ENCODE peak calls at places on chromosomes 13 and 19, in ten cellular contexts. One of them, this sample, is unnamed.

GRCh38 chr19:29211562-29212416 is 1.2 kb downstream of the UQCRFS1 start:
- DNase-seq in heart left ventricle: no peak
- DNase-seq in CD4-positive, alpha-beta T cell: no peak
- DNase-seq in Calu3: no peak
- DNase-seq in WERI-Rb-1: peak; percentile 8
- DNase-seq in progenitor cell of endocrine pancreas: no peak
- DNase-seq in PC-3: peak; percentile 4
- DNase-seq in endothelial cell: no peak
- DNase-seq in fibroblast of villous mesenchyme: peak; percentile 38
- DNase-seq in astrocyte of the cerebellum: no peak
- DNase-seq in this sample: peak; percentile 14

GRCh38 chr19:18044825-18045304 is 36.9 kb downstream of the ARRDC2 start:
- DNase-seq in PC-3: peak; percentile 69
- DNase-seq in fibroblast of villous mesenchyme: peak; percentile 90
- DNase-seq in heart left ventricle: peak; percentile 71
- DNase-seq in astrocyte of the cerebellum: peak; percentile 26
- DNase-seq in Calu3: peak; percentile 67
- DNase-seq in CD4-positive, alpha-beta T cell: peak; percentile 77
- DNase-seq in endothelial cell: no peak
- DNase-seq in progenitor cell of endocrine pancreas: peak; percentile 28
- DNase-seq in WERI-Rb-1: peak; percentile 96
- DNase-seq in this sample: peak; percentile 83

GRCh38 chr19:49224856-49225255 is 67.3 kb downstream of the TRPM4 start:
- DNase-seq in CD4-positive, alpha-beta T cell: no peak
- DNase-seq in Calu3: peak; percentile 86
- DNase-seq in WERI-Rb-1: peak; percentile 72
- DNase-seq in astrocyte of the cerebellum: no peak
- DNase-seq in fibroblast of villous mesenchyme: peak; percentile 38
- DNase-seq in endothelial cell: peak; percentile 74
- DNase-seq in PC-3: peak; percentile 88
- DNase-seq in progenitor cell of endocrine pancreas: no peak
- DNase-seq in heart left ventricle: peak; percentile 50
- DNase-seq in this sample: peak; percentile 77

GRCh38 chr19:19741184-19741583 is 8.3 kb upstream of the ZNF14 start:
- DNase-seq in heart left ventricle: no peak
- DNase-seq in PC-3: no peak
- DNase-seq in fibroblast of villous mesenchyme: no peak
- DNase-seq in progenitor cell of endocrine pancreas: no peak
- DNase-seq in Calu3: no peak
- DNase-seq in CD4-positive, alpha-beta T cell: no peak
- DNase-seq in WERI-Rb-1: no peak
- DNase-seq in endothelial cell: no peak
- DNase-seq in astrocyte of the cerebellum: no peak
- DNase-seq in this sample: no peak

GRCh38 chr13:21675095-21676007 is 4.5 kb downstream of the FGF9 start:
- DNase-seq in heart left ventricle: peak; percentile 56
- DNase-seq in endothelial cell: no peak
- DNase-seq in WERI-Rb-1: no peak
- DNase-seq in Calu3: peak; percentile 28
- DNase-seq in fibroblast of villous mesenchyme: no peak
- DNase-seq in progenitor cell of endocrine pancreas: peak; percentile 28
- DNase-seq in PC-3: no peak
- DNase-seq in CD4-positive, alpha-beta T cell: no peak
- DNase-seq in astrocyte of the cerebellum: no peak
- DNase-seq in this sample: no peak

GRCh38 chr13:49890376-49890775 is 45.8 kb downstream of the SPRYD7 start:
- DNase-seq in CD4-positive, alpha-beta T cell: no peak
- DNase-seq in PC-3: no peak
- DNase-seq in Calu3: no peak
- DNase-seq in endothelial cell: no peak
- DNase-seq in WERI-Rb-1: no peak
- DNase-seq in fibroblast of villous mesenchyme: no peak
- DNase-seq in progenitor cell of endocrine pancreas: no peak
- DNase-seq in heart left ventricle: no peak
- DNase-seq in astrocyte of the cerebellum: no peak
- DNase-seq in this sample: no peak

GRCh38 chr13:24214528-24214927 is 54.0 kb downstream of the SPATA13 start:
- DNase-seq in heart left ventricle: no peak
- DNase-seq in progenitor cell of endocrine pancreas: no peak
- DNase-seq in CD4-positive, alpha-beta T cell: no peak
- DNase-seq in Calu3: no peak
- DNase-seq in endothelial cell: no peak
- DNase-seq in PC-3: no peak
- DNase-seq in fibroblast of villous mesenchyme: no peak
- DNase-seq in astrocyte of the cerebellum: no peak
- DNase-seq in WERI-Rb-1: no peak
- DNase-seq in this sample: no peak

GRCh38 chr13:91592050-91593014 is 193.9 kb downstream of the GPC5 start:
- DNase-seq in Calu3: no peak
- DNase-seq in astrocyte of the cerebellum: no peak
- DNase-seq in endothelial cell: no peak
- DNase-seq in WERI-Rb-1: no peak
- DNase-seq in heart left ventricle: no peak
- DNase-seq in fibroblast of villous mesenchyme: no peak
- DNase-seq in progenitor cell of endocrine pancreas: no peak
- DNase-seq in CD4-positive, alpha-beta T cell: no peak
- DNase-seq in PC-3: peak; percentile 1
- DNase-seq in this sample: no peak

GRCh38 chr19:17248011-17248776 is 2.5 kb upstream of the NR2F6 start:
- DNase-seq in endothelial cell: no peak
- DNase-seq in fibroblast of villous mesenchyme: no peak
- DNase-seq in WERI-Rb-1: peak; percentile 95
- DNase-seq in heart left ventricle: no peak
- DNase-seq in PC-3: no peak
- DNase-seq in Calu3: peak; percentile 24
- DNase-seq in progenitor cell of endocrine pancreas: peak; percentile 55
- DNase-seq in CD4-positive, alpha-beta T cell: no peak
- DNase-seq in astrocyte of the cerebellum: no peak
- DNase-seq in this sample: no peak

GRCh38 chr19:12052571-12053169 is at the start of gene ZNF878:
- DNase-seq in fibroblast of villous mesenchyme: peak; percentile 82
- DNase-seq in astrocyte of the cerebellum: peak; percentile 44
- DNase-seq in CD4-positive, alpha-beta T cell: no peak
- DNase-seq in heart left ventricle: peak; percentile 94
- DNase-seq in PC-3: peak; percentile 95
- DNase-seq in progenitor cell of endocrine pancreas: peak; percentile 90
- DNase-seq in WERI-Rb-1: peak; percentile 99
- DNase-seq in Calu3: peak; percentile 83
- DNase-seq in endothelial cell: no peak
- DNase-seq in this sample: no peak
- TF ChIP-seq CTCF in fibroblast of villous mesenchyme: peak; percentile 12
- TF ChIP-seq CTCF in astrocyte of the cerebellum: no peak
- TF ChIP-seq CTCF in CD4-positive, alpha-beta T cell: no peak
- TF ChIP-seq CTCF in heart left ventricle: no peak
- TF ChIP-seq CTCF in PC-3: peak; percentile 31
- TF ChIP-seq CTCF in progenitor cell of endocrine pancreas: peak; percentile 46
- TF ChIP-seq CTCF in WERI-Rb-1: peak; percentile 36
- TF ChIP-seq CTCF in Calu3: no peak
- TF ChIP-seq CTCF in endothelial cell: no peak
- TF ChIP-seq CTCF in this sample: no peak

DNA sequence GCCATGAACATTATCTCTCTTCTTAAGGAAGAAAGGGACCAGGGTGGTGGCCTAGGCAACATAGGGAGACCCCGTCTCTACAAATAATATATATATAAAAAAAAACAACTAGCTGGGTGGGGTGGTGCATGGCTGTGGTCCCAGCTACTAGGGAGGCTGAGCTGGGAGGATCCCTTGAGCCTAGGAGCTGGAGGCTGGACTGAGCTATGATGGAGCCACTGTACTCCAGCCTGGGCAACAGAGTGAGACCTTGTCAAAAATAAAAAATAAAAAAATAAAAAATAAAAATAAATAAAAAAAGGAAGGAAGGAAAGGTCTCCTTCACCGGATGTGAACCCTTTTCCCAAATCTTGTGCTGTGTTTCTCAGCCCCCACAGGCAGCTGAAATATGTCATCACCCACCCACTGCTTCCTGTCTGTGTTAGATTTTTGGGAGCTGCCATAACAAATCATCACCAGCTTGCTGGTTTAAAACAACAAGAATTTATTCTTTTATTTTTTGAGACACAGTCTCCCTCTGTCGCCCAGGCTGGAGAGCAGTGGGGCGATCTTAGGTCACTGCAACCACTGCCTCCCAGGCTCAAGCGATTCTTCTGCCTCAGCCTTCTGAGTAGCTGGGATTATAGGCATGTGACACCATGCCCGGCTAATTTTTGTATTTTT is 9.5 kb upstream of the TSPAN16 start:
- DNase-seq in progenitor cell of endocrine pancreas: no peak
- DNase-seq in endothelial cell: no peak
- DNase-seq in CD4-positive, alpha-beta T cell: no peak
- DNase-seq in astrocyte of the cerebellum: no peak
- DNase-seq in heart left ventricle: peak; percentile 72
- DNase-seq in fibroblast of villous mesenchyme: peak; percentile 31
- DNase-seq in PC-3: no peak
- DNase-seq in Calu3: no peak
- DNase-seq in WERI-Rb-1: no peak
- DNase-seq in this sample: peak; percentile 55
- TF ChIP-seq CTCF in progenitor cell of endocrine pancreas: no peak
- TF ChIP-seq CTCF in endothelial cell: no peak
- TF ChIP-seq CTCF in CD4-positive, alpha-beta T cell: no peak
- TF ChIP-seq CTCF in astrocyte of the cerebellum: no peak
- TF ChIP-seq CTCF in heart left ventricle: peak; percentile 39
- TF ChIP-seq CTCF in fibroblast of villous mesenchyme: peak; percentile 12
- TF ChIP-seq CTCF in PC-3: no peak
- TF ChIP-seq CTCF in Calu3: no peak
- TF ChIP-seq CTCF in WERI-Rb-1: no peak
- TF ChIP-seq CTCF in this sample: no peak

DNA sequence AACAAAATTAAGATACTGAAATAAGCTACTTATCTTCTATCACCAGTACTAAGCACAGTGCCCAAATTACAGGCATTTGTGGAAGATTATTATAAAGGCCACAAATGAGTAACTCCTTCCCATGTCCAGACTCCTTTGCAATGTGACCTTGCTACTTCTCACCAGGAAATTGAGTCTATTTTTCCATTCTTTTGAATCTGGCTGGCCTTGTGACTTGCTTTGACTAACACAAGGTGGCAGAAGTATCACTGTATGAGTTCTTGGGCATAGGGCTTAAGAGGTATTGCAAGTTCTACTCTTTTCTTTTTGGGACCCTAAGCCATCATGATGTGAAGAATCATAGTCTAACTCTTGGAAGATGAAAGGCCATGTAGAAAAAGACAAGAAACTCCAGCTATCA is 49.9 kb downstream of the UGGT2 start:
- DNase-seq in PC-3: peak; percentile 28
- DNase-seq in astrocyte of the cerebellum: no peak
- DNase-seq in heart left ventricle: no peak
- DNase-seq in Calu3: no peak
- DNase-seq in WERI-Rb-1: no peak
- DNase-seq in endothelial cell: no peak
- DNase-seq in fibroblast of villous mesenchyme: no peak
- DNase-seq in progenitor cell of endocrine pancreas: no peak
- DNase-seq in CD4-positive, alpha-beta T cell: no peak
- DNase-seq in this sample: peak; percentile 27
- TF ChIP-seq CTCF in PC-3: peak; percentile 46
- TF ChIP-seq CTCF in astrocyte of the cerebellum: no peak
- TF ChIP-seq CTCF in heart left ventricle: no peak
- TF ChIP-seq CTCF in Calu3: no peak
- TF ChIP-seq CTCF in WERI-Rb-1: peak; percentile 14
- TF ChIP-seq CTCF in endothelial cell: no peak
- TF ChIP-seq CTCF in fibroblast of villous mesenchyme: no peak
- TF ChIP-seq CTCF in progenitor cell of endocrine pancreas: peak; percentile 11
- TF ChIP-seq CTCF in CD4-positive, alpha-beta T cell: no peak
- TF ChIP-seq CTCF in this sample: no peak

DNA sequence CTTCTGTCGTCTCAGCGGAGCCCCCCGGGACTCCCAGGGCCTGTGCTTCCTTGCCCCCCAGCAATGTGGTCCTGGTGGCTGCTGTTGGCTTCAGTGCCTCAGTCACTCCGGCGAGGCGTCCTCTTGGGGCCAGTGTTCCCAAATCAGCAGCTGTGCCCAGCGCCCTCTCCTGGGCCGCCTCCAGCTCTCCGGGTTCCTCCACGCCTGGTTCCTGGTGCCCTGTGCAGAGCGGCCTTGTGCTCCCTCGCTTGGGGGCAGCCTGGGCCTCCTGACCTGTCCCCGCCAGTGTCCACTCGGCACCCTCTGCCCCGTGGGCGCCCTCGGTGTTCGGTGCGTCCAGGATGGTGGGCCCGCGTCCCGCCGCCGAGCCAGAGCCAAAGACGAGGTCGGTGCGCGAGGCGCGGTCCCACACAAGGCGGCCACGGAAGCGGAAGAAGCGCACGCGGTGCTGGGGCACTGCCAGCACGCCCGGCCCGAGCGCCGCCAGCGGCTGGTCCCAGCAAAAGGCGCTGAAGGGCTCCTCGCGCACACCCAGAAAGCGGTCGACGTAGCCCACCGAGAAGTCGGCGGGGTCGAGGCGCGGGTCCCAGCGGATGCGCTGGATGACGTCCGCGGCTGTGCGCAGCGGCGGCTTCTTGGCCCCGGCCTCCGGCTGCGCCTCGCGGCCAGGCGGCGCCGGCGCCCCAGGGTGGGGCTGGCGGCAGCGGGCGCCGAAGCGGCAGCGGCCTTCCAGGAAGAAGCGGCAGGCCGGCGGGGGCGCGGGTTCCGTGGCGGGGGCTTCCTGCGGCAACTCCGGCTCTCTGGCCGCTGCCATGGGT is 656 bp downstream of the LENG9 start:
- DNase-seq in astrocyte of the cerebellum: no peak
- DNase-seq in fibroblast of villous mesenchyme: peak; percentile 75
- DNase-seq in Calu3: peak; percentile 78
- DNase-seq in PC-3: peak; percentile 63
- DNase-seq in heart left ventricle: peak; percentile 81
- DNase-seq in endothelial cell: peak; percentile 61
- DNase-seq in CD4-positive, alpha-beta T cell: peak; percentile 45
- DNase-seq in WERI-Rb-1: peak; percentile 63
- DNase-seq in progenitor cell of endocrine pancreas: no peak
- DNase-seq in this sample: peak; percentile 75
- TF ChIP-seq CTCF in astrocyte of the cerebellum: no peak
- TF ChIP-seq CTCF in fibroblast of villous mesenchyme: peak; percentile 33
- TF ChIP-seq CTCF in Calu3: peak; percentile 46
- TF ChIP-seq CTCF in PC-3: peak; percentile 59
- TF ChIP-seq CTCF in heart left ventricle: no peak
- TF ChIP-seq CTCF in endothelial cell: no peak
- TF ChIP-seq CTCF in CD4-positive, alpha-beta T cell: no peak
- TF ChIP-seq CTCF in WERI-Rb-1: peak; percentile 44
- TF ChIP-seq CTCF in progenitor cell of endocrine pancreas: peak; percentile 20
- TF ChIP-seq CTCF in this sample: peak; percentile 21

DNA sequence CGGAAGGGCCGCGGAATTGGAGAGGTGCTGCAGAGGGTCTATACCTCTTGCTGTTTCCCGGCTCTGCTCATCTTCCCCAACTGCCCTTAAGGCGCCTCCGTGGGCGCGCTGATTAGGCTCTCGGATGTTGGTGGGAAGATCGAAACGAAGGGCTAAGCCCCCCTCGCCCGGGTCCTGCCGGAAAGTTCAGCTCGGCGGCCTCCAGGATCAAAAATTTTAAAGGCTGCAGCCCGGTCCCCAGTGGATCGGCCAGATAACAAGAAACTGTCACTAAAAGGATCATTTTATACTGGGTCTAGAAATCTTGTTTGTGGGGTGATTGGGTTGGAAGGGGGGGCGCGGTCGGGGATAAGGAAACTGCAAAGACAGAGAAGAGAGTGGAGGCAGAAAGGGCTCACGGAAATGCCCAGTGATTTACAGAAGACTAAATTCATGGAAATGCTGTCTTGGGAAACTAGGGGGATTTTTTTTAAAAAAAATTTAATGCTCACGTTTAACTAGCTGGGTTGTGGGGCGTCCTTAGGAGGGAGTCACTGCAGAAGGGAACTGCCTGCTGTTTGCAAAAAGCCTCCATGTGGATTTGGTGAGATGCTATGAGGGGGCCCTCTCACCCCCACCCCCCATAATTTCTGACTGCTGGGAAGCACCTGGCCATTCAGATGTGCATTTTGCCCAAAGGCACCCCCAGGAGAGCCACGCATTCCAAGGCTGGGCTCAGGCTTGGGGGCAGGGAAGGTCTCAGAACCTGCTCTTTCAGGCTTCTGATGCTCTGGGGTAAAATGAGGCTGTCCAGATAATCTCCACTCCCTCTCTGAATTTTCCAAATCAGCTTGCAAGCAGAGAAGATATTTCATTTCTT is 7.7 kb downstream of the CDX2 start:
- DNase-seq in Calu3: no peak
- DNase-seq in progenitor cell of endocrine pancreas: no peak
- DNase-seq in CD4-positive, alpha-beta T cell: no peak
- DNase-seq in WERI-Rb-1: no peak
- DNase-seq in PC-3: no peak
- DNase-seq in endothelial cell: peak; percentile 21
- DNase-seq in heart left ventricle: no peak
- DNase-seq in astrocyte of the cerebellum: no peak
- DNase-seq in fibroblast of villous mesenchyme: no peak
- DNase-seq in this sample: no peak
- TF ChIP-seq CTCF in Calu3: no peak
- TF ChIP-seq CTCF in progenitor cell of endocrine pancreas: no peak
- TF ChIP-seq CTCF in CD4-positive, alpha-beta T cell: no peak
- TF ChIP-seq CTCF in WERI-Rb-1: no peak
- TF ChIP-seq CTCF in PC-3: no peak
- TF ChIP-seq CTCF in endothelial cell: no peak
- TF ChIP-seq CTCF in heart left ventricle: no peak
- TF ChIP-seq CTCF in astrocyte of the cerebellum: no peak
- TF ChIP-seq CTCF in fibroblast of villous mesenchyme: no peak
- TF ChIP-seq CTCF in this sample: no peak